ENCODE peak calls at places on chromosome 1, in ten cellular contexts. One of them, this sample, is unnamed.

GRCh38 chr1:161172776-161173376 is 4.4 kb downstream of the B4GALT3 start:
- DNase-seq in GM03348: peak
- DNase-seq in 8988T: no peak
- DNase-seq in BE2C: no peak
- DNase-seq in cardiac muscle cell: peak
- DNase-seq in T follicular helper cell: no peak
- DNase-seq in amygdala: no peak
- DNase-seq in IMR-90: peak
- DNase-seq in NCI-H1105: no peak
- DNase-seq in RWPE1: no peak
- DNase-seq in this sample: no peak

GRCh38 chr1:230149751-230150584 is 82.9 kb downstream of the GALNT2 start:
- DNase-seq in GM03348: no peak
- DNase-seq in 8988T: no peak
- DNase-seq in BE2C: no peak
- DNase-seq in cardiac muscle cell: no peak
- DNase-seq in T follicular helper cell: no peak
- DNase-seq in amygdala: no peak
- DNase-seq in IMR-90: peak
- DNase-seq in NCI-H1105: no peak
- DNase-seq in RWPE1: no peak
- DNase-seq in this sample: no peak

GRCh38 chr1:248136811-248137210 is 8.1 kb upstream of the OR2M5 start:
- DNase-seq in GM03348: no peak
- DNase-seq in 8988T: no peak
- DNase-seq in BE2C: no peak
- DNase-seq in cardiac muscle cell: no peak
- DNase-seq in T follicular helper cell: no peak
- DNase-seq in amygdala: no peak
- DNase-seq in IMR-90: no peak
- DNase-seq in NCI-H1105: no peak
- DNase-seq in RWPE1: no peak
- DNase-seq in this sample: no peak

GRCh38 chr1:52599236-52599635 is 2.9 kb upstream of the GPX7 start:
- DNase-seq in GM03348: no peak
- DNase-seq in 8988T: no peak
- DNase-seq in BE2C: no peak
- DNase-seq in cardiac muscle cell: no peak
- DNase-seq in T follicular helper cell: no peak
- DNase-seq in amygdala: no peak
- DNase-seq in IMR-90: no peak
- DNase-seq in NCI-H1105: no peak
- DNase-seq in RWPE1: no peak
- DNase-seq in this sample: no peak

GRCh38 chr1:26831059-26831458 is 4.6 kb downstream of the ZDHHC18 start:
- DNase-seq in GM03348: no peak
- DNase-seq in 8988T: no peak
- DNase-seq in BE2C: no peak
- DNase-seq in cardiac muscle cell: no peak
- DNase-seq in T follicular helper cell: no peak
- DNase-seq in amygdala: no peak
- DNase-seq in IMR-90: no peak
- DNase-seq in NCI-H1105: no peak
- DNase-seq in RWPE1: no peak
- DNase-seq in this sample: no peak

GRCh38 chr1:28246427-28246832 is 10.5 kb downstream of the ATP5IF1 start:
- DNase-seq in GM03348: no peak
- DNase-seq in 8988T: no peak
- DNase-seq in BE2C: no peak
- DNase-seq in cardiac muscle cell: peak
- DNase-seq in T follicular helper cell: peak
- DNase-seq in amygdala: no peak
- DNase-seq in IMR-90: peak
- DNase-seq in NCI-H1105: no peak
- DNase-seq in RWPE1: no peak
- DNase-seq in this sample: peak

GRCh38 chr1:63969461-63969893 is 195.7 kb downstream of the ROR1 start:
- DNase-seq in GM03348: peak
- DNase-seq in 8988T: no peak
- DNase-seq in BE2C: no peak
- DNase-seq in cardiac muscle cell: no peak
- DNase-seq in T follicular helper cell: no peak
- DNase-seq in amygdala: no peak
- DNase-seq in IMR-90: peak
- DNase-seq in NCI-H1105: no peak
- DNase-seq in RWPE1: peak
- DNase-seq in this sample: peak

GRCh38 chr1:241782396-241782795 is 65.6 kb upstream of the EXO1 start:
- DNase-seq in GM03348: no peak
- DNase-seq in 8988T: no peak
- DNase-seq in BE2C: no peak
- DNase-seq in cardiac muscle cell: no peak
- DNase-seq in T follicular helper cell: no peak
- DNase-seq in amygdala: no peak
- DNase-seq in IMR-90: no peak
- DNase-seq in NCI-H1105: no peak
- DNase-seq in RWPE1: no peak
- DNase-seq in this sample: no peak

GRCh38 chr1:95384570-95384969 is 150.6 kb downstream of the RWDD3 start:
- DNase-seq in GM03348: no peak
- DNase-seq in 8988T: no peak
- DNase-seq in BE2C: no peak
- DNase-seq in cardiac muscle cell: peak
- DNase-seq in T follicular helper cell: no peak
- DNase-seq in amygdala: no peak
- DNase-seq in IMR-90: peak
- DNase-seq in NCI-H1105: no peak
- DNase-seq in RWPE1: peak
- DNase-seq in this sample: no peak

GRCh38 chr1:151526735-151527520 is 13.2 kb upstream of the TUFT1 start:
- DNase-seq in GM03348: no peak
- DNase-seq in 8988T: no peak
- DNase-seq in BE2C: peak
- DNase-seq in cardiac muscle cell: no peak
- DNase-seq in T follicular helper cell: no peak
- DNase-seq in amygdala: no peak
- DNase-seq in IMR-90: no peak
- DNase-seq in NCI-H1105: no peak
- DNase-seq in RWPE1: no peak
- DNase-seq in this sample: no peak

GRCh38 chr1:205648212-205648910 is 16.6 kb upstream of the ELK4 start:
- DNase-seq in GM03348: no peak
- DNase-seq in 8988T: no peak
- DNase-seq in BE2C: no peak
- DNase-seq in cardiac muscle cell: no peak
- DNase-seq in T follicular helper cell: no peak
- DNase-seq in amygdala: no peak
- DNase-seq in IMR-90: peak
- DNase-seq in NCI-H1105: peak
- DNase-seq in RWPE1: no peak
- DNase-seq in this sample: no peak

GRCh38 chr1:101993703-101994102 is 3.0 kb downstream of the OLFM3 start:
- DNase-seq in GM03348: no peak
- DNase-seq in 8988T: no peak
- DNase-seq in BE2C: no peak
- DNase-seq in cardiac muscle cell: peak
- DNase-seq in T follicular helper cell: no peak
- DNase-seq in amygdala: no peak
- DNase-seq in IMR-90: no peak
- DNase-seq in NCI-H1105: no peak
- DNase-seq in RWPE1: no peak
- DNase-seq in this sample: no peak

GRCh38 chr1:58932820-58933598 is 149.2 kb upstream of the JUN start:
- DNase-seq in GM03348: peak
- DNase-seq in 8988T: no peak
- DNase-seq in BE2C: no peak
- DNase-seq in cardiac muscle cell: peak
- DNase-seq in T follicular helper cell: no peak
- DNase-seq in amygdala: no peak
- DNase-seq in IMR-90: peak
- DNase-seq in NCI-H1105: peak
- DNase-seq in RWPE1: peak
- DNase-seq in this sample: peak

GRCh38 chr1:184056921-184057496 is 5.5 kb downstream of the TSEN15 start:
- DNase-seq in GM03348: peak
- DNase-seq in 8988T: no peak
- DNase-seq in BE2C: no peak
- DNase-seq in cardiac muscle cell: peak
- DNase-seq in T follicular helper cell: no peak
- DNase-seq in amygdala: no peak
- DNase-seq in IMR-90: peak
- DNase-seq in NCI-H1105: no peak
- DNase-seq in RWPE1: peak
- DNase-seq in this sample: peak

GRCh38 chr1:229410692-229411433 is 23.0 kb downstream of the ACTA1 start:
- DNase-seq in GM03348: peak
- DNase-seq in 8988T: peak
- DNase-seq in BE2C: peak
- DNase-seq in cardiac muscle cell: peak
- DNase-seq in T follicular helper cell: no peak
- DNase-seq in amygdala: peak
- DNase-seq in IMR-90: peak
- DNase-seq in NCI-H1105: peak
- DNase-seq in RWPE1: peak
- DNase-seq in this sample: peak

GRCh38 chr1:162663589-162664030 is 31.3 kb downstream of the DDR2 start:
- DNase-seq in GM03348: peak
- DNase-seq in 8988T: no peak
- DNase-seq in BE2C: peak
- DNase-seq in cardiac muscle cell: peak
- DNase-seq in T follicular helper cell: no peak
- DNase-seq in amygdala: no peak
- DNase-seq in IMR-90: peak
- DNase-seq in NCI-H1105: no peak
- DNase-seq in RWPE1: no peak
- DNase-seq in this sample: no peak

GRCh38 chr1:52554267-52554640 is 1.4 kb upstream of the TUT4 start:
- DNase-seq in GM03348: no peak
- DNase-seq in 8988T: no peak
- DNase-seq in BE2C: no peak
- DNase-seq in cardiac muscle cell: no peak
- DNase-seq in T follicular helper cell: no peak
- DNase-seq in amygdala: no peak
- DNase-seq in IMR-90: no peak
- DNase-seq in NCI-H1105: no peak
- DNase-seq in RWPE1: no peak
- DNase-seq in this sample: no peak

GRCh38 chr1:229448845-229449244 is 15.0 kb upstream of the ACTA1 start:
- DNase-seq in GM03348: no peak
- DNase-seq in 8988T: no peak
- DNase-seq in BE2C: no peak
- DNase-seq in cardiac muscle cell: no peak
- DNase-seq in T follicular helper cell: no peak
- DNase-seq in amygdala: no peak
- DNase-seq in IMR-90: no peak
- DNase-seq in NCI-H1105: no peak
- DNase-seq in RWPE1: no peak
- DNase-seq in this sample: no peak

GRCh38 chr1:243818978-243819377 is 31.1 kb downstream of the AKT3 start:
- DNase-seq in GM03348: no peak
- DNase-seq in 8988T: no peak
- DNase-seq in BE2C: peak
- DNase-seq in cardiac muscle cell: no peak
- DNase-seq in T follicular helper cell: no peak
- DNase-seq in amygdala: no peak
- DNase-seq in IMR-90: no peak
- DNase-seq in NCI-H1105: no peak
- DNase-seq in RWPE1: no peak
- DNase-seq in this sample: no peak

GRCh38 chr1:232923739-232924386 is 26.5 kb upstream of the NTPCR start:
- DNase-seq in GM03348: no peak
- DNase-seq in 8988T: no peak
- DNase-seq in BE2C: no peak
- DNase-seq in cardiac muscle cell: no peak
- DNase-seq in T follicular helper cell: peak
- DNase-seq in amygdala: no peak
- DNase-seq in IMR-90: peak
- DNase-seq in NCI-H1105: no peak
- DNase-seq in RWPE1: no peak
- DNase-seq in this sample: no peak

This sample was measured in PC-9.